ENCODE peak calls at places on chromosomes 4 and X, in eight cellular contexts. R, O, U, V, Q, E, F and X are unnamed samples. For H3K27me3, the result is how much of the 10 kb centered on the place peaks cover.

GRCh38 chr4:6415306-6415705 is 57.1 kb downstream of the PPP2R2C start:
- DNase-seq in R (no peak), O (no peak), U (no peak), V (no peak), Q (no peak), E (no peak), F (no peak), X (no peak)

GRCh38 chr4:123904882-123905281 is 508.3 kb downstream of the SPRY1 start:
- DNase-seq in R (no peak), O (no peak), U (no peak), V (no peak), Q (no peak), E (no peak), F (no peak), X (no peak)

GRCh38 chrX:3262906-3263305 is 83.5 kb downstream of the MXRA5 start:
- DNase-seq in R (peak), O (no peak), U (peak), V (peak), Q (no peak), E (no peak), F (peak), X (no peak)

GRCh38 chr4:21507439-21507838 is 441.1 kb downstream of the KCNIP4 start:
- DNase-seq in R (no peak), O (no peak), U (no peak), V (no peak), Q (no peak), E (no peak), F (no peak), X (no peak)

GRCh38 chrX:151712253-151712652 is 3.6 kb upstream of the FATE1 start:
- DNase-seq in R (no peak), O (no peak), U (no peak), V (no peak), Q (no peak), E (peak), F (no peak), X (no peak)

GRCh38 chr4:48388504-48389154 is 47.3 kb downstream of the SLAIN2 start:
- DNase-seq in R (no peak), O (no peak), U (no peak), V (peak), Q (no peak), E (no peak), F (no peak), X (no peak)

GRCh38 chr4:66489783-66490452 is 819.6 kb upstream of the EPHA5 start:
- DNase-seq in R (no peak), O (no peak), U (no peak), V (peak), Q (no peak), E (no peak), F (no peak), X (no peak)

GRCh38 chrX:39516399-39516798 is 581.4 kb downstream of the BCOR start:
- DNase-seq in R (no peak), O (no peak), U (no peak), V (no peak), Q (no peak), E (no peak), F (no peak), X (no peak)

GRCh38 chrX:109890910-109891502 is 111.9 kb upstream of the TMEM164 start:
- DNase-seq in R (peak), O (peak), U (peak), V (peak), Q (peak), E (no peak), F (peak), X (peak)

GRCh38 chr4:1099684-1100335 is 13.6 kb downstream of the RNF212 start:
- DNase-seq in R (peak), O (no peak), U (no peak), V (no peak), Q (no peak), E (peak), F (no peak), X (peak)

DNA sequence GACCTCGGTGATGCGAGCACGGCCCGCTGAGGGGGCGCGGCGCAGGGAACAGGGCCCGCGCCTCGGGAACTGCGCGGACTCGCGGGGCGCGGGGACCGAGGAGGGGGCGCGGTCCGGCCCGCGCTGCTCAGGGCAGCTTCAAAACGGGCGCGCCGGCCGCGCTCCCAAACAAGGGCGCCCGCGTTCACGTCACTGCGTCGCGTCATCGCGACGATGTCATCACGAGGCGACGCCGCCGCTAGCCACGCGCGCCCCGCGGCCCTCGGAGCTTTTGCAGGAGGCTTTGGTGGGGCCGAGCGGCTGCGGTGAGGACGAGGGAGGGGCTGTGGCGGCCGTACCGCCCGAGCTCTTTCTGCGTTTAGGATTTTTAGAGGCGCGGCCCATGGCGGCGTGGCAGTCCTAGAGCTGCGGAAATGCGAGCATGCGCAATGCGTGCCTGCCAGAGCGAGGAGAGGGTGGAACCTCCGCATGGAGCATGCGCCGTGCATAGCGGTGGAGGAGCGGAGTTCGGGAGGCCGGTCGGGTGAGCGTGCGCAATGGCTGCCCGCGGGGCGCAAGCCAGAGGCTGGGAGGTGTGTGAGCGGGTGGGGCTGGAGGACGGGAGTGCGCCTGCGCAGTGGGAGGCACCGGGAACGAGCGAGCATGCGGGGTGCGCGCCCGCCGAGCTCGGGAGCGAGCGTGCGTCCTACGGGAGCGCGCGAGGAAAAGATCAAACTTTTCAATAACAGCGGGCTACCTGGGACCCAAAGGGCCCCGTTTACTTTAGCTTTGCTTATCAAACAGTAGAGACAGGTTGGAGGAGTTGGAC is at the start of gene PPP2R3B:
- DNase-seq in R (peak), O (peak), U (peak), V (peak), Q (peak), E (peak), F (peak), X (peak)
- TF ChIP-seq POLR2A in R (peak), O (no peak), U (peak), V (peak), Q (peak), E (no peak), F (peak), X (peak)

GRCh38 chr4:97691111-97691605 is 452.1 kb downstream of the STPG2 start:
- DNase-seq in R (no peak), O (no peak), U (no peak), V (no peak), Q (no peak), E (no peak), F (no peak), X (no peak)
- H3K27me3 ChIP-seq in R (under half), O (under half), U (under half), V (under half), Q (under half), E (under half), F (under half), X (under half)

GRCh38 chrX:139554991-139555675 is 24.6 kb downstream of the F9 start:
- DNase-seq in R (no peak), O (no peak), U (no peak), V (no peak), Q (no peak), E (no peak), F (no peak), X (no peak)
- H3K4me3 ChIP-seq in R (no peak), O (no peak), U (no peak), V (no peak), Q (no peak), E (no peak), F (no peak), X (no peak)

GRCh38 chrX:80388206-80388605 is 32.0 kb upstream of the TENT5D start:
- DNase-seq in R (no peak), O (no peak), U (no peak), V (no peak), Q (no peak), E (no peak), F (no peak), X (no peak)
- TF ChIP-seq POLR2A in R (no peak), O (no peak), U (no peak), V (no peak), Q (no peak), E (no peak), F (no peak), X (no peak)

DNA sequence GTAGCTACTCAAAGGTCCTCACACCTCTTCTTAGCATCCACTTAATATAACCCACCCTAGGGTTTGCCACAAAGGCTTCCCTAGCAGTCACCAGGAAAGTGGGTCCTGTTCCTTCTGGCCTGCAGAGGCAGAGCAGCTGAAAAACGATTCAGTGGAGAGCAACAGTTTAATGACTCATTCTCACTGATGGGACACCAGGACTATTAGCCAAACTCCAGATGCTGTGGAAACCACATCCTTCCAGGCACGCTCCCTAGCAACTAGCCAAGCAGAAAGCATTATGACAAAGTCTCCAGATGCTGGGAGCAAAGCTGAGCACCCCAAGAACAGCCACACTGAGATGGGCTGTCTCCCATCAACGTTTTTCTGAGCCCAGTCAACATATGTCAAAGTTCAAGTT is 30.3 kb upstream of the UTP14A start:
- DNase-seq in R (peak), O (no peak), U (no peak), V (peak), Q (no peak), E (no peak), F (no peak), X (no peak)
- H3K27me3 ChIP-seq in R (under half), O (under half), U (under half), V (under half), Q (under half), E (under half), F (under half), X (under half)

GRCh38 chr4:19408488-19408887 is 843.2 kb upstream of the SLIT2 start:
- DNase-seq in R (no peak), O (no peak), U (no peak), V (no peak), Q (no peak), E (no peak), F (no peak), X (no peak)
- H3K4me3 ChIP-seq in R (no peak), O (no peak), U (no peak), V (no peak), Q (no peak), E (no peak), F (no peak), X (no peak)

GRCh38 chrX:101385795-101386541 is at the start of gene BTK:
- DNase-seq in R (peak), O (no peak), U (no peak), V (no peak), Q (no peak), E (no peak), F (no peak), X (no peak)
- TF ChIP-seq POLR2A in R (no peak), O (no peak), U (no peak), V (no peak), Q (no peak), E (no peak), F (no peak), X (no peak)